ENCODE peak calls at places on chromosomes 2 and 18, in four cellular contexts. H is dorsolateral prefrontal cortex, Y is mesothelial cell of epicardium, Q is stomach. G is an unnamed sample.

GRCh38 chr2:8437949-8438400 is 243.9 kb upstream of the ID2 start:
- DNase-seq in H (no peak), Y (no peak), Q (no peak), G (no peak)

GRCh38 chr2:58852243-58852642 is 611.1 kb upstream of the FANCL start:
- DNase-seq in H (no peak), Y (no peak), Q (no peak), G (no peak)

GRCh38 chr2:84458436-84459027 is 548 bp downstream of the SUCLG1 start:
- DNase-seq in H (no peak), Y (no peak), Q (no peak), G (peak)

GRCh38 chr2:15889800-15890498 is 50.4 kb upstream of the MYCN start:
- DNase-seq in H (no peak), Y (no peak), Q (no peak), G (no peak)

GRCh38 chr2:643334-643733 is 33.9 kb downstream of the TMEM18 start:
- DNase-seq in H (no peak), Y (no peak), Q (peak), G (no peak)

GRCh38 chr18:10754128-10754527 is 228.3 kb downstream of the NAPG start:
- DNase-seq in H (no peak), Y (no peak), Q (no peak), G (no peak)

GRCh38 chr2:233556756-233557736 is 9.5 kb downstream of the USP40 start:
- DNase-seq in H (no peak), Y (no peak), Q (no peak), G (no peak)

GRCh38 chr2:113876503-113877387 is 13.1 kb upstream of the ACTR3 start:
- DNase-seq in H (no peak), Y (peak), Q (peak), G (peak)

GRCh38 chr18:31954349-31954748 is 11.4 kb upstream of the TRAPPC8 start:
- DNase-seq in H (no peak), Y (no peak), Q (peak), G (peak)

GRCh38 chr2:121151311-121152109 is 133.5 kb downstream of the TFCP2L1 start:
- DNase-seq in H (no peak), Y (no peak), Q (peak), G (peak)

GRCh38 chr2:68925298-68925885 is 27.3 kb downstream of the GKN2 start:
- DNase-seq in H (no peak), Y (no peak), Q (peak), G (peak)

GRCh38 chr18:47968721-47969120 is 38.3 kb upstream of the SMAD2 start:
- DNase-seq in H (no peak), Y (no peak), Q (no peak), G (no peak)

GRCh38 chr2:20264629-20265028 is 39.7 kb upstream of the SDC1 start:
- DNase-seq in H (no peak), Y (no peak), Q (no peak), G (no peak)

GRCh38 chr2:230542751-230543150 is 126.8 kb downstream of the SP100 start:
- DNase-seq in H (no peak), Y (no peak), Q (no peak), G (no peak)

GRCh38 chr2:133841905-133842304 is 273.6 kb upstream of the NCKAP5 start:
- DNase-seq in H (no peak), Y (no peak), Q (no peak), G (no peak)

GRCh38 chr18:36481201-36481657 is 183.7 kb downstream of the FHOD3 start:
- DNase-seq in H (no peak), Y (no peak), Q (no peak), G (no peak)

GRCh38 chr2:239286901-239287300 is 113.9 kb downstream of the HDAC4 start:
- DNase-seq in H (no peak), Y (no peak), Q (no peak), G (no peak)

GRCh38 chr18:71324356-71324755 is 1035.5 kb downstream of the SOCS6 start:
- DNase-seq in H (no peak), Y (no peak), Q (no peak), G (no peak)

GRCh38 chr2:186695081-186695756 is 1.4 kb downstream of the FAM171B start:
- DNase-seq in H (no peak), Y (no peak), Q (no peak), G (no peak)

GRCh38 chr2:186569906-186570305 is 19.9 kb upstream of the ITGAV start:
- DNase-seq in H (no peak), Y (no peak), Q (no peak), G (no peak)

GRCh38 chr2:179646173-179646762 is 215.1 kb downstream of the ZNF385B start:
- DNase-seq in H (no peak), Y (no peak), Q (no peak), G (no peak)

GRCh38 chr2:231371430-231372054 is 24.0 kb upstream of the B3GNT7 start:
- DNase-seq in H (peak), Y (no peak), Q (no peak), G (no peak)

GRCh38 chr18:62769216-62769615 is 53.9 kb downstream of the PHLPP1 start:
- DNase-seq in H (no peak), Y (no peak), Q (no peak), G (no peak)

GRCh38 chr2:64937341-64938230 is 51.6 kb upstream of the SLC1A4 start:
- DNase-seq in H (no peak), Y (no peak), Q (no peak), G (no peak)

GRCh38 chr2:26910176-26910575 is 60.3 kb upstream of the MAPRE3 start:
- DNase-seq in H (no peak), Y (no peak), Q (no peak), G (no peak)